ENCODE peak calls at places on chromosome 1, in four cellular contexts. M is BJ, G is endodermal cell, A is NCI-H1092. Q is an unnamed sample.

GRCh38 chr1:68112835-68113243 is 62.4 kb upstream of the DIRAS3 start:
- DNase-seq in M (peak; percentile 38), G (peak; percentile 22), A (no peak), Q (no peak)

GRCh38 chr1:90836345-90836679 is 119.2 kb upstream of the BARHL2 start:
- DNase-seq in M (no peak), G (no peak), A (no peak), Q (no peak)

GRCh38 chr1:226939439-226940028 is 560 bp upstream of the COQ8A start:
- DNase-seq in M (no peak), G (no peak), A (peak; percentile 83), Q (peak; percentile 67)

GRCh38 chr1:24418898-24419628 is 3.5 kb downstream of the NIPAL3 start:
- DNase-seq in M (no peak), G (no peak), A (no peak), Q (no peak)

GRCh38 chr1:169550294-169550693 is 36.0 kb downstream of the F5 start:
- DNase-seq in M (no peak), G (peak; percentile 55), A (peak; percentile 20), Q (peak; percentile 36)

GRCh38 chr1:12708396-12708795 is 7.5 kb upstream of the AADACL3 start:
- DNase-seq in M (no peak), G (no peak), A (no peak), Q (no peak)

GRCh38 chr1:44661786-44662682 is 12.2 kb downstream of the TMEM53 start:
- DNase-seq in M (no peak), G (no peak), A (no peak), Q (no peak)

GRCh38 chr1:11647333-11647732 is 6.9 kb downstream of the FBXO2 start:
- DNase-seq in M (no peak), G (no peak), A (no peak), Q (no peak)

Q was measured in GM13976.